ENCODE peak calls at places on chromosomes 7 and 10, in eight cellular contexts. J, G, O, K, M, P, L and Z are unnamed samples.

GRCh38 chr10:7192041-7192440 is 218.8 kb downstream of the SFMBT2 start:
- DNase-seq in J (no peak), G (no peak), O (no peak), K (no peak), M (no peak), P (no peak), L (no peak), Z (no peak)

GRCh38 chr10:131980321-131980720 is 1.4 kb downstream of the BNIP3 start:
- DNase-seq in J (no peak), G (no peak), O (no peak), K (no peak), M (no peak), P (no peak), L (no peak), Z (no peak)

GRCh38 chr10:75197906-75198305 is 12.7 kb upstream of the VDAC2 start:
- DNase-seq in J (no peak), G (no peak), O (no peak), K (no peak), M (no peak), P (no peak), L (no peak), Z (no peak)

GRCh38 chr10:44195120-44196007 is 189.5 kb downstream of the CXCL12 start:
- DNase-seq in J (no peak), G (peak), O (peak), K (peak), M (no peak), P (no peak), L (no peak), Z (no peak)

GRCh38 chr7:141979611-141980010 is 6.0 kb upstream of the TAS2R38 start:
- DNase-seq in J (no peak), G (no peak), O (no peak), K (no peak), M (no peak), P (no peak), L (no peak), Z (no peak)

GRCh38 chr10:95637911-95638310 is 18.6 kb downstream of the ALDH18A1 start:
- DNase-seq in J (no peak), G (no peak), O (no peak), K (no peak), M (no peak), P (no peak), L (no peak), Z (no peak)

GRCh38 chr10:96341219-96342182 is 17.3 kb downstream of the OPALIN start:
- DNase-seq in J (no peak), G (no peak), O (no peak), K (no peak), M (peak), P (no peak), L (peak), Z (no peak)

GRCh38 chr10:77865585-77866324 is 60.8 kb downstream of the DLG5 start:
- DNase-seq in J (no peak), G (no peak), O (no peak), K (no peak), M (no peak), P (peak), L (no peak), Z (no peak)

GRCh38 chr7:92790987-92791386 is 45.4 kb downstream of the CDK6 start:
- DNase-seq in J (no peak), G (no peak), O (no peak), K (no peak), M (no peak), P (no peak), L (no peak), Z (no peak)

GRCh38 chr10:119726291-119727261 is 726 bp downstream of the INPP5F start:
- DNase-seq in J (no peak), G (peak), O (no peak), K (no peak), M (no peak), P (peak), L (peak), Z (peak)

GRCh38 chr7:106022193-106022821 is 59.2 kb downstream of the CDHR3 start:
- DNase-seq in J (peak), G (no peak), O (no peak), K (peak), M (no peak), P (no peak), L (no peak), Z (no peak)

GRCh38 chr10:110860576-110861241 is 11.0 kb upstream of the PDCD4 start:
- DNase-seq in J (peak), G (no peak), O (peak), K (no peak), M (no peak), P (peak), L (peak), Z (no peak)

GRCh38 chr10:125011926-125012705 is 70.2 kb downstream of the ZRANB1 start:
- DNase-seq in J (no peak), G (peak), O (no peak), K (no peak), M (no peak), P (no peak), L (no peak), Z (no peak)

GRCh38 chr7:1672851-1673486 is 2.9 kb downstream of the ELFN1 start:
- DNase-seq in J (no peak), G (no peak), O (no peak), K (no peak), M (no peak), P (no peak), L (peak), Z (peak)

GRCh38 chr10:83961620-83962019 is 177.7 kb upstream of the GHITM start:
- DNase-seq in J (no peak), G (no peak), O (no peak), K (no peak), M (no peak), P (no peak), L (no peak), Z (no peak)

GRCh38 chr10:119006451-119007210 is 22.9 kb upstream of the NANOS1 start:
- DNase-seq in J (no peak), G (no peak), O (peak), K (peak), M (no peak), P (no peak), L (no peak), Z (no peak)

GRCh38 chr7:65265959-65266519 is 107.6 kb upstream of the ZNF92 start:
- DNase-seq in J (no peak), G (no peak), O (no peak), K (no peak), M (no peak), P (no peak), L (no peak), Z (no peak)

GRCh38 chr10:3111626-3112220 is 44.4 kb downstream of the PFKP start:
- DNase-seq in J (no peak), G (peak), O (no peak), K (peak), M (no peak), P (no peak), L (no peak), Z (no peak)

GRCh38 chr7:100908512-100908911 is 12.8 kb upstream of the ACHE start:
- DNase-seq in J (no peak), G (no peak), O (no peak), K (no peak), M (no peak), P (no peak), L (no peak), Z (no peak)

GRCh38 chr7:127146746-127147536 is 105.8 kb downstream of the GRM8 start:
- DNase-seq in J (no peak), G (no peak), O (peak), K (no peak), M (no peak), P (no peak), L (no peak), Z (no peak)

GRCh38 chr7:119964640-119965542 is 308.1 kb upstream of the KCND2 start:
- DNase-seq in J (no peak), G (no peak), O (no peak), K (no peak), M (no peak), P (no peak), L (no peak), Z (no peak)

GRCh38 chr10:248307-248706 is 113.1 kb downstream of the ZMYND11 start:
- DNase-seq in J (no peak), G (no peak), O (no peak), K (no peak), M (no peak), P (no peak), L (no peak), Z (no peak)

GRCh38 chr7:46909601-46910051 is 672.3 kb downstream of the TNS3 start:
- DNase-seq in J (no peak), G (no peak), O (no peak), K (peak), M (no peak), P (no peak), L (no peak), Z (no peak)

GRCh38 chr10:5518143-5518542 is 6.6 kb upstream of the CALML3 start:
- DNase-seq in J (no peak), G (no peak), O (peak), K (no peak), M (no peak), P (no peak), L (peak), Z (no peak)

GRCh38 chr10:121715076-121715475 is 116.8 kb upstream of the FGFR2 start:
- DNase-seq in J (no peak), G (no peak), O (no peak), K (no peak), M (no peak), P (no peak), L (no peak), Z (no peak)

GRCh38 chr7:29132980-29133379 is 13.4 kb downstream of the CPVL start:
- DNase-seq in J (no peak), G (no peak), O (no peak), K (no peak), M (no peak), P (no peak), L (no peak), Z (no peak)

GRCh38 chr10:70560511-70560931 is 42.0 kb downstream of the PRF1 start:
- DNase-seq in J (no peak), G (no peak), O (no peak), K (no peak), M (no peak), P (no peak), L (peak), Z (no peak)

GRCh38 chr7:45224832-45225231 is 67.2 kb downstream of the RAMP3 start:
- DNase-seq in J (no peak), G (no peak), O (no peak), K (no peak), M (no peak), P (no peak), L (peak), Z (no peak)

GRCh38 chr7:99016196-99016595 is 127.7 kb downstream of the SMURF1 start:
- DNase-seq in J (no peak), G (no peak), O (no peak), K (no peak), M (no peak), P (no peak), L (no peak), Z (no peak)

GRCh38 chr10:35194906-35195305 is 68.3 kb downstream of the CREM start:
- DNase-seq in J (no peak), G (no peak), O (no peak), K (peak), M (no peak), P (no peak), L (no peak), Z (no peak)

GRCh38 chr10:101258179-101258885 is 29.1 kb upstream of the LBX1 start:
- DNase-seq in J (no peak), G (no peak), O (no peak), K (no peak), M (peak), P (peak), L (peak), Z (no peak)

GRCh38 chr7:158051372-158051760 is 536.3 kb downstream of the PTPRN2 start:
- DNase-seq in J (no peak), G (no peak), O (no peak), K (no peak), M (no peak), P (no peak), L (no peak), Z (no peak)

GRCh38 chr10:121490906-121491519 is 107.2 kb downstream of the FGFR2 start:
- DNase-seq in J (no peak), G (peak), O (no peak), K (peak), M (no peak), P (no peak), L (no peak), Z (no peak)

GRCh38 chr10:62761115-62761514 is 43.4 kb upstream of the ADO start:
- DNase-seq in J (no peak), G (no peak), O (no peak), K (no peak), M (no peak), P (no peak), L (no peak), Z (no peak)

GRCh38 chr10:8048281-8049008 is 6.0 kb upstream of the GATA3 start:
- DNase-seq in J (peak), G (no peak), O (no peak), K (no peak), M (peak), P (no peak), L (no peak), Z (no peak)

GRCh38 chr10:23780331-23780730 is 341.5 kb downstream of the OTUD1 start:
- DNase-seq in J (no peak), G (no peak), O (no peak), K (no peak), M (no peak), P (no peak), L (no peak), Z (no peak)

GRCh38 chr7:9264395-9264794 is 831.0 kb downstream of the NXPH1 start:
- DNase-seq in J (no peak), G (no peak), O (no peak), K (no peak), M (no peak), P (no peak), L (no peak), Z (no peak)
- TF ChIP-seq CTCF in J (no peak), G (no peak), O (no peak), K (no peak), M (no peak), P (no peak), L (peak), Z (no peak)

DNA sequence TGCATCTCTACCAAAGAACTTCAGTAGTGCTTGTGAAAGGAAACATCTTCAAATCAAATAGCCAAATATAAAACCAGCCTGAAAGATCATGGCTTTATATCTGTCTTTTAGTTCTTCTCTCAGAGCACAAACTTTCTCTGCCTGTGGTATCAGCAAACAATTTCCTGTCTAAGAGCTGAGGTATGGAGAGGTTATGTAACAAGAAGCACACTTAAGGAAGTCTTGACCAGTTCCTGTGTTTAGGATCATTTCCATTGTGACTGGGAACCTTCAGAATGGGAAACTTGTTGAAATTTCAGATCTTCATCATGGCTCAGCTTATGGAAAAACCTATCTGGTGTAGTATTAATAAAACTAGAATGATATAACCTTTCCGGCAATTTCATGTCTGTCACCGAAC is 148.8 kb downstream of the MBL2 start:
- DNase-seq in J (no peak), G (no peak), O (no peak), K (no peak), M (no peak), P (no peak), L (no peak), Z (no peak)
- TF ChIP-seq CTCF in J (no peak), G (no peak), O (no peak), K (no peak), M (no peak), P (no peak), L (no peak), Z (no peak)

GRCh38 chr7:50754684-50755083 is 28.0 kb downstream of the GRB10 start:
- DNase-seq in J (no peak), G (no peak), O (peak), K (no peak), M (no peak), P (peak), L (no peak), Z (no peak)
- TF ChIP-seq CTCF in J (no peak), G (no peak), O (no peak), K (no peak), M (no peak), P (no peak), L (no peak), Z (no peak)

GRCh38 chr7:25319707-25320106 is 91.4 kb upstream of the NPVF start:
- DNase-seq in J (no peak), G (no peak), O (no peak), K (no peak), M (peak), P (no peak), L (no peak), Z (no peak)

GRCh38 chr7:25321424-25321823 is 93.1 kb upstream of the NPVF start:
- DNase-seq in J (no peak), G (no peak), O (no peak), K (no peak), M (no peak), P (no peak), L (no peak), Z (no peak)

GRCh38 chr7:25316366-25316765 is 88.1 kb upstream of the NPVF start:
- DNase-seq in J (no peak), G (no peak), O (no peak), K (no peak), M (no peak), P (no peak), L (no peak), Z (no peak)

GRCh38 chr7:25314729-25315267 is 86.5 kb upstream of the NPVF start:
- DNase-seq in J (no peak), G (no peak), O (no peak), K (no peak), M (no peak), P (no peak), L (no peak), Z (no peak)

GRCh38 chr7:25318077-25318476 is 89.8 kb upstream of the NPVF start:
- DNase-seq in J (no peak), G (no peak), O (no peak), K (no peak), M (no peak), P (no peak), L (no peak), Z (no peak)
- TF ChIP-seq CTCF in J (peak), G (no peak), O (no peak), K (no peak), M (no peak), P (no peak), L (peak), Z (no peak)

GRCh38 chr7:111476586-111477293 is 85.6 kb downstream of the IMMP2L start:
- DNase-seq in J (no peak), G (no peak), O (no peak), K (no peak), M (no peak), P (no peak), L (no peak), Z (no peak)
- TF ChIP-seq CTCF in J (no peak), G (no peak), O (no peak), K (no peak), M (no peak), P (no peak), L (no peak), Z (no peak)

GRCh38 chr10:9427208-9427607 is 1372.7 kb downstream of the GATA3 start:
- DNase-seq in J (no peak), G (no peak), O (no peak), K (no peak), M (no peak), P (no peak), L (no peak), Z (no peak)
- TF ChIP-seq CTCF in J (no peak), G (no peak), O (no peak), K (no peak), M (no peak), P (no peak), L (no peak), Z (no peak)

GRCh38 chr7:76377186-76377918 is 18.6 kb upstream of the YWHAG start:
- DNase-seq in J (no peak), G (no peak), O (peak), K (no peak), M (no peak), P (no peak), L (no peak), Z (no peak)

GRCh38 chr7:76380623-76380966 is 21.8 kb upstream of the YWHAG start:
- DNase-seq in J (no peak), G (no peak), O (no peak), K (no peak), M (no peak), P (no peak), L (no peak), Z (no peak)

GRCh38 chr7:76383089-76383944 is 24.5 kb upstream of the YWHAG start:
- DNase-seq in J (no peak), G (no peak), O (peak), K (no peak), M (no peak), P (no peak), L (peak), Z (no peak)

GRCh38 chr7:76386691-76387260 is 22.7 kb downstream of the SSC4D start:
- DNase-seq in J (no peak), G (no peak), O (no peak), K (no peak), M (no peak), P (peak), L (no peak), Z (no peak)

GRCh38 chr7:76381814-76382213 is 23.0 kb upstream of the YWHAG start:
- DNase-seq in J (no peak), G (no peak), O (no peak), K (no peak), M (no peak), P (no peak), L (no peak), Z (no peak)
- TF ChIP-seq CTCF in J (no peak), G (no peak), O (no peak), K (peak), M (no peak), P (no peak), L (peak), Z (no peak)

GRCh38 chr7:128872394-128872824 is 9.8 kb downstream of the ATP6V1F start:
- DNase-seq in J (no peak), G (no peak), O (no peak), K (no peak), M (no peak), P (no peak), L (peak), Z (no peak)
- TF ChIP-seq CTCF in J (peak), G (no peak), O (peak), K (peak), M (no peak), P (peak), L (peak), Z (no peak)